ENCODE peak calls at places on chromosomes 13 and 19, in ten cellular contexts. B, U, Y, N, J, A, O, D, W and R are unnamed samples.

GRCh38 chr13:41334810-41335209 is 23.7 kb downstream of the NAA16 start:
- DNase-seq in B (no peak), U (no peak), Y (no peak), N (no peak), J (no peak), A (no peak), O (no peak), D (no peak), W (no peak), R (no peak)

GRCh38 chr19:55101261-55101660 is 16.2 kb downstream of the PPP1R12C start:
- DNase-seq in B (no peak), U (no peak), Y (no peak), N (no peak), J (no peak), A (peak), O (no peak), D (no peak), W (no peak), R (no peak)

GRCh38 chr19:38070573-38070972 is 153.4 kb downstream of the DPF1 start:
- DNase-seq in B (no peak), U (peak), Y (no peak), N (no peak), J (peak), A (no peak), O (no peak), D (no peak), W (no peak), R (no peak)

GRCh38 chr19:18847516-18848463 is 16.0 kb downstream of the UPF1 start:
- DNase-seq in B (no peak), U (no peak), Y (no peak), N (no peak), J (peak), A (no peak), O (no peak), D (no peak), W (no peak), R (no peak)

GRCh38 chr13:100521912-100522490 is 66.6 kb downstream of the GGACT start:
- DNase-seq in B (no peak), U (no peak), Y (no peak), N (no peak), J (no peak), A (no peak), O (no peak), D (no peak), W (no peak), R (no peak)

GRCh38 chr13:27128825-27129627 is 42.6 kb downstream of the USP12 start:
- DNase-seq in B (no peak), U (no peak), Y (no peak), N (no peak), J (no peak), A (no peak), O (no peak), D (no peak), W (no peak), R (no peak)

GRCh38 chr19:16325161-16325527 is 518 bp downstream of the KLF2 start:
- DNase-seq in B (peak), U (no peak), Y (no peak), N (peak), J (no peak), A (no peak), O (no peak), D (peak), W (peak), R (peak)

GRCh38 chr19:4988770-4989251 is 19.9 kb downstream of the KDM4B start:
- DNase-seq in B (no peak), U (peak), Y (no peak), N (no peak), J (peak), A (no peak), O (no peak), D (peak), W (no peak), R (no peak)

GRCh38 chr19:555474-555808 is 11.6 kb downstream of the GZMM start:
- DNase-seq in B (no peak), U (no peak), Y (no peak), N (no peak), J (no peak), A (no peak), O (no peak), D (no peak), W (no peak), R (no peak)

GRCh38 chr19:17671906-17672305 is 16.2 kb downstream of the UNC13A start:
- DNase-seq in B (no peak), U (peak), Y (no peak), N (no peak), J (peak), A (no peak), O (no peak), D (no peak), W (peak), R (peak)

GRCh38 chr13:98510156-98510509 is 66.8 kb downstream of the STK24 start:
- DNase-seq in B (no peak), U (no peak), Y (no peak), N (no peak), J (no peak), A (no peak), O (no peak), D (no peak), W (no peak), R (no peak)

GRCh38 chr13:44129418-44129817 is 244.2 kb upstream of the SERP2 start:
- DNase-seq in B (no peak), U (no peak), Y (no peak), N (no peak), J (no peak), A (no peak), O (no peak), D (no peak), W (no peak), R (no peak)

GRCh38 chr13:110397445-110397844 is 90.4 kb downstream of the COL4A2 start:
- DNase-seq in B (no peak), U (peak), Y (peak), N (no peak), J (peak), A (peak), O (no peak), D (peak), W (no peak), R (no peak)

GRCh38 chr19:49687566-49688316 is 1.7 kb upstream of the ADM5 start:
- DNase-seq in B (no peak), U (no peak), Y (no peak), N (no peak), J (no peak), A (no peak), O (no peak), D (no peak), W (no peak), R (peak)

GRCh38 chr13:51818771-51819511 is 15.0 kb upstream of the DHRS12 start:
- DNase-seq in B (no peak), U (no peak), Y (peak), N (no peak), J (peak), A (peak), O (no peak), D (no peak), W (no peak), R (no peak)

GRCh38 chr13:72651196-72651595 is 76.2 kb downstream of the MZT1 start:
- DNase-seq in B (no peak), U (no peak), Y (no peak), N (no peak), J (no peak), A (no peak), O (no peak), D (no peak), W (no peak), R (peak)

GRCh38 chr13:108915095-108915633 is 285.8 kb downstream of the MYO16 start:
- DNase-seq in B (no peak), U (peak), Y (no peak), N (no peak), J (peak), A (no peak), O (no peak), D (no peak), W (no peak), R (peak)

GRCh38 chr19:50333737-50334617 is 4.8 kb upstream of the KCNC3 start:
- DNase-seq in B (peak), U (no peak), Y (peak), N (peak), J (peak), A (peak), O (peak), D (peak), W (peak), R (peak)

GRCh38 chr19:16202320-16203255 is 4.9 kb downstream of the AP1M1 start:
- DNase-seq in B (no peak), U (no peak), Y (no peak), N (no peak), J (no peak), A (no peak), O (no peak), D (no peak), W (no peak), R (no peak)

GRCh38 chr19:45125975-45126493 is 33.1 kb downstream of the PPP1R37 start:
- DNase-seq in B (peak), U (peak), Y (peak), N (peak), J (peak), A (peak), O (no peak), D (peak), W (peak), R (peak)

GRCh38 chr19:44848036-44848804 is 2.1 kb downstream of the NECTIN2 start:
- DNase-seq in B (no peak), U (peak), Y (no peak), N (no peak), J (peak), A (no peak), O (no peak), D (peak), W (peak), R (peak)

GRCh38 chr19:42352216-42352892 is 26.9 kb downstream of the MEGF8 start:
- DNase-seq in B (no peak), U (no peak), Y (no peak), N (no peak), J (no peak), A (peak), O (no peak), D (no peak), W (peak), R (no peak)

GRCh38 chr19:33064117-33064777 is 441 bp downstream of the RHPN2 start:
- DNase-seq in B (peak), U (no peak), Y (no peak), N (no peak), J (peak), A (no peak), O (no peak), D (no peak), W (no peak), R (peak)

GRCh38 chr13:72643339-72643989 is 84.0 kb downstream of the MZT1 start:
- DNase-seq in B (peak), U (no peak), Y (peak), N (peak), J (peak), A (no peak), O (no peak), D (no peak), W (peak), R (peak)